ENCODE peak calls at places on chromosome 7, in eight cellular contexts. P is iPS DF 6.9; S is pancreas; X is PC-9; U is kidney; O is CD8-positive, alpha-beta memory T cell; C is psoas muscle; M is lower lobe of right lung. K is an unnamed sample. For H3K4me1, the result is how much of the 10 kb centered on the place peaks cover.

GRCh38 chr7:117827861-117828260 is 45.4 kb downstream of the CTTNBP2 start:
- DNase-seq in P (no peak), S (no peak), X (peak), U (no peak), O (no peak), C (no peak), M (no peak), K (no peak)

GRCh38 chr7:30914611-30915601 is 3.3 kb downstream of the AQP1 start:
- DNase-seq in P (no peak), S (peak), X (peak), U (no peak), O (no peak), C (peak), M (peak), K (peak)

GRCh38 chr7:94391716-94392390 is 2.8 kb upstream of the COL1A2 start:
- DNase-seq in P (no peak), S (no peak), X (no peak), U (peak), O (no peak), C (no peak), M (no peak), K (peak)

GRCh38 chr7:77855371-77856083 is 57.0 kb downstream of the PHTF2 start:
- DNase-seq in P (no peak), S (peak), X (no peak), U (no peak), O (no peak), C (peak), M (no peak), K (peak)

GRCh38 chr7:16502303-16502702 is 24.3 kb upstream of the LRRC72 start:
- DNase-seq in P (no peak), S (no peak), X (no peak), U (no peak), O (no peak), C (no peak), M (no peak), K (no peak)

GRCh38 chr7:952548-953441 is 1.7 kb downstream of the ADAP1 start:
- DNase-seq in P (no peak), S (peak), X (no peak), U (peak), O (no peak), C (peak), M (peak), K (no peak)

GRCh38 chr7:106611911-106612310 is 49.0 kb downstream of the CCDC71L start:
- DNase-seq in P (no peak), S (no peak), X (no peak), U (no peak), O (no peak), C (no peak), M (no peak), K (no peak)

GRCh38 chr7:3063016-3063753 is 19.5 kb upstream of the CARD11 start:
- DNase-seq in P (no peak), S (no peak), X (no peak), U (no peak), O (peak), C (no peak), M (no peak), K (no peak)

GRCh38 chr7:81014266-81014665 is 95.4 kb upstream of the SEMA3C start:
- DNase-seq in P (no peak), S (no peak), X (no peak), U (no peak), O (no peak), C (no peak), M (no peak), K (no peak)

GRCh38 chr7:97116308-97116707 is 1.2 kb upstream of the SDHAF3 start:
- DNase-seq in P (no peak), S (no peak), X (no peak), U (no peak), O (no peak), C (no peak), M (no peak), K (no peak)

GRCh38 chr7:55366461-55367138 is 1.5 kb downstream of the LANCL2 start:
- DNase-seq in P (no peak), S (no peak), X (no peak), U (no peak), O (no peak), C (no peak), M (no peak), K (no peak)

GRCh38 chr7:159103382-159104187 is 41.1 kb downstream of the VIPR2 start:
- DNase-seq in P (no peak), S (no peak), X (no peak), U (no peak), O (no peak), C (peak), M (peak), K (peak)

GRCh38 chr7:67137464-67137863 is 140.8 kb downstream of the TYW1 start:
- DNase-seq in P (no peak), S (no peak), X (no peak), U (no peak), O (no peak), C (no peak), M (no peak), K (no peak)

GRCh38 chr7:121137580-121137979 is 149.1 kb downstream of the CPED1 start:
- DNase-seq in P (no peak), S (no peak), X (no peak), U (no peak), O (no peak), C (no peak), M (no peak), K (no peak)

GRCh38 chr7:141466151-141466904 is 84.9 kb upstream of the AGK start:
- DNase-seq in P (no peak), S (no peak), X (no peak), U (no peak), O (no peak), C (no peak), M (no peak), K (no peak)

GRCh38 chr7:3673524-3673923 is 372.5 kb downstream of the SDK1 start:
- DNase-seq in P (peak), S (peak), X (no peak), U (no peak), O (peak), C (no peak), M (peak), K (peak)

GRCh38 chr7:26101471-26102151 is 50.4 kb upstream of the NFE2L3 start:
- DNase-seq in P (no peak), S (no peak), X (peak), U (no peak), O (no peak), C (peak), M (no peak), K (peak)

GRCh38 chr7:1854521-1855395 is 184.7 kb downstream of the ELFN1 start:
- DNase-seq in P (no peak), S (peak), X (no peak), U (peak), O (no peak), C (peak), M (peak), K (peak)

GRCh38 chr7:41955475-41956243 is 252.8 kb upstream of the INHBA start:
- DNase-seq in P (no peak), S (peak), X (peak), U (peak), O (no peak), C (peak), M (peak), K (peak)

GRCh38 chr7:8064828-8065227 is 96.2 kb downstream of the GLCCI1 start:
- DNase-seq in P (no peak), S (no peak), X (no peak), U (no peak), O (no peak), C (no peak), M (no peak), K (no peak)

GRCh38 chr7:134016223-134016941 is 110.8 kb upstream of the LRGUK start:
- DNase-seq in P (peak), S (no peak), X (no peak), U (no peak), O (no peak), C (no peak), M (no peak), K (peak)

GRCh38 chr7:48304641-48305040 is 133.4 kb downstream of the ABCA13 start:
- DNase-seq in P (no peak), S (no peak), X (no peak), U (no peak), O (no peak), C (no peak), M (no peak), K (no peak)

GRCh38 chr7:39749177-39749576 is 125.8 kb downstream of the RALA start:
- DNase-seq in P (no peak), S (no peak), X (no peak), U (no peak), O (no peak), C (no peak), M (no peak), K (no peak)

GRCh38 chr7:2016021-2016631 is 216.6 kb downstream of the MAD1L1 start:
- DNase-seq in P (no peak), S (peak), X (no peak), U (peak), O (no peak), C (peak), M (peak), K (peak)

GRCh38 chr7:88102686-88103085 is 117.2 kb downstream of the SRI start:
- DNase-seq in P (no peak), S (no peak), X (no peak), U (no peak), O (no peak), C (no peak), M (no peak), K (no peak)

GRCh38 chr7:131011437-131011752 is 277.4 kb upstream of the KLF14 start:
- DNase-seq in P (no peak), S (no peak), X (no peak), U (peak), O (no peak), C (peak), M (peak), K (peak)

GRCh38 chr7:129238546-129238945 is 13.7 kb downstream of the AHCYL2 start:
- DNase-seq in P (no peak), S (no peak), X (no peak), U (no peak), O (no peak), C (peak), M (no peak), K (no peak)

GRCh38 chr7:107914834-107915233 is 23.9 kb downstream of the DLD start:
- DNase-seq in P (no peak), S (no peak), X (no peak), U (no peak), O (no peak), C (no peak), M (no peak), K (no peak)

GRCh38 chr7:98125758-98126157 is 19.1 kb downstream of the LMTK2 start:
- DNase-seq in P (no peak), S (no peak), X (no peak), U (no peak), O (no peak), C (no peak), M (no peak), K (no peak)

GRCh38 chr7:157896774-157897555 is 560.2 kb downstream of the DNAJB6 start:
- DNase-seq in P (no peak), S (no peak), X (no peak), U (peak), O (no peak), C (no peak), M (no peak), K (no peak)

GRCh38 chr7:82428186-82428961 is 15.2 kb downstream of the CACNA2D1 start:
- DNase-seq in P (no peak), S (no peak), X (no peak), U (no peak), O (no peak), C (no peak), M (no peak), K (no peak)

GRCh38 chr7:68684246-68684850 is 913.9 kb upstream of the AUTS2 start:
- DNase-seq in P (no peak), S (no peak), X (no peak), U (no peak), O (no peak), C (no peak), M (no peak), K (no peak)

GRCh38 chr7:15820319-15820718 is 133.8 kb upstream of the MEOX2 start:
- DNase-seq in P (no peak), S (no peak), X (no peak), U (no peak), O (no peak), C (no peak), M (no peak), K (no peak)

DNA sequence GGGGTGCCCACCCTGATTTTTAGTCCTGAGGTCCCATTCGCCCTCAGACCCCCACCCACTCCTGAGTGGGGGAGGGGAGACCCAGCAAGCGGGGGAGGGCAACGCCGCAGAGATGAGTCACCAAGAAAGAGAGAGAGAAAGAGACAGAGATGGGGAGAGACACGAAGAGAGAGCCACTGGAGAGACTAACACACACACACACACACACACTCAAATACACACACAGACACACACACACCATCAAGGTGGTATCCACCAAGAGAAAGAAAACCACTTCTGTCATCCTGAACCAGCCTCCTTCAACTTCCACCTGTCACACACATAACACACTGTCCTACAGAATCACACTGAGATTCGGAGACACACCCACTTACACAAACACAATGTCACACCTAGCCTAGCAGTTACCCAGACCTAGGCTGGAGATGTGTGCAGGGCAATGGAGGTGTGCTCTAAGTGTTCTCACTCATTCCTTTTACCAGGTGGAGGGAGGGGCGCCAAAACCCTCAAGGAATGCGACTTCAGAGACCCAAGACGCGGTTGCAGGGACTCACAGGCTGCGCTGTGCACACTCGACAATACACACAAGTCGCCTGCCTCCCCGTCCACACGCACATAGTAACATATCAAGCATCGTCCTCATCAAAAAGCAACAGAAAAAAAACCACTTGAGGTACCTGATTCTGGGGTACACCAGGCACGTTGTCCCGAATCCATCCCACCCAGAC is 3.9 kb upstream of the VGF start:
- DNase-seq in P (no peak), S (no peak), X (no peak), U (no peak), O (no peak), C (no peak), M (no peak), K (no peak)
- H3K4me1 ChIP-seq in P (under half), S (under half), X (under half), U (under half), O (half or more), C (under half), M (half or more), K (under half)

GRCh38 chr7:150435390-150436073 is 14.9 kb upstream of the GIMAP8 start:
- DNase-seq in P (no peak), S (no peak), X (no peak), U (no peak), O (no peak), C (no peak), M (no peak), K (no peak)

GRCh38 chr7:150434240-150434639 is 16.2 kb upstream of the GIMAP8 start:
- DNase-seq in P (no peak), S (no peak), X (no peak), U (no peak), O (no peak), C (no peak), M (no peak), K (no peak)

GRCh38 chr7:150432915-150433892 is 17.2 kb upstream of the GIMAP8 start:
- DNase-seq in P (no peak), S (no peak), X (no peak), U (no peak), O (no peak), C (no peak), M (no peak), K (no peak)

GRCh38 chr7:150431839-150432658 is 18.4 kb upstream of the GIMAP8 start:
- DNase-seq in P (no peak), S (no peak), X (no peak), U (no peak), O (no peak), C (no peak), M (no peak), K (no peak)

DNA sequence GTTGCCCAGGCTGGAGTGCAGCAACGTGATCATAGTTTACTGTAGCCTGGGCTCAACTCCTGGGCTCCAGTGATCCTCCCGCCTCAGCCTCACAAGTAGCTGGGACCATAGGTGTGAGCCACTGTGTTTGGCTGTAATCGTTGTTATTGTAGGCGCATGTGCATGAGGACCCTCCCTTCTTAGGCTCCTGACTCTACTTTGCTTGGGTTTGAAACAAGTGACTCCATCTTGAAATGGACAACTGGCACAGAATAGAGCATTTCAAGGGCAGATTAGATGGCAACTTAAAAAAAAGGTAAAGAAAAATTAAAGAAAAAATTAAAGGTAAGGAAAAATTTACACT is 15.4 kb upstream of the GIMAP8 start:
- DNase-seq in P (no peak), S (no peak), X (no peak), U (no peak), O (no peak), C (no peak), M (no peak), K (no peak)
- H3K27ac ChIP-seq in P (no peak), S (no peak), X (no peak), U (no peak), O (no peak), C (no peak), M (no peak), K (no peak)

GRCh38 chr7:5695709-5696345 is 85.6 kb downstream of the RNF216 start:
- DNase-seq in P (no peak), S (no peak), X (no peak), U (peak), O (no peak), C (peak), M (no peak), K (peak)
- H3K4me3 ChIP-seq in P (no peak), S (no peak), X (no peak), U (no peak), O (peak), C (no peak), M (peak), K (peak)

GRCh38 chr7:44052771-44053365 is 8.4 kb downstream of the DBNL start:
- DNase-seq in P (no peak), S (no peak), X (peak), U (peak), O (no peak), C (peak), M (no peak), K (no peak)

GRCh38 chr7:44050121-44050914 is 5.8 kb downstream of the DBNL start:
- DNase-seq in P (no peak), S (no peak), X (peak), U (peak), O (no peak), C (peak), M (no peak), K (peak)

GRCh38 chr7:44048031-44048795 is 3.7 kb downstream of the DBNL start:
- DNase-seq in P (no peak), S (no peak), X (peak), U (no peak), O (no peak), C (peak), M (no peak), K (no peak)

GRCh38 chr7:44051611-44052220 is 7.2 kb downstream of the DBNL start:
- DNase-seq in P (no peak), S (no peak), X (peak), U (no peak), O (no peak), C (peak), M (no peak), K (peak)

GRCh38 chr7:44050915-44051560 is 6.5 kb downstream of the DBNL start:
- DNase-seq in P (no peak), S (no peak), X (peak), U (no peak), O (no peak), C (peak), M (no peak), K (peak)
- H3K4me1 ChIP-seq in P (under half), S (under half), X (under half), U (under half), O (half or more), C (under half), M (under half), K (under half)

GRCh38 chr7:28070311-28071055 is 110.1 kb downstream of the JAZF1 start:
- DNase-seq in P (no peak), S (no peak), X (no peak), U (no peak), O (no peak), C (no peak), M (no peak), K (no peak)
- H3K27ac ChIP-seq in P (no peak), S (no peak), X (no peak), U (no peak), O (no peak), C (peak), M (no peak), K (no peak)

GRCh38 chr7:139032473-139032872 is 3.4 kb downstream of the ZC3HAV1L start:
- DNase-seq in P (no peak), S (no peak), X (no peak), U (no peak), O (no peak), C (no peak), M (no peak), K (no peak)

GRCh38 chr7:139034336-139034735 is 1.5 kb downstream of the ZC3HAV1L start:
- DNase-seq in P (no peak), S (no peak), X (peak), U (no peak), O (no peak), C (no peak), M (no peak), K (no peak)

GRCh38 chr7:139034855-139035587 is 821 bp downstream of the ZC3HAV1L start:
- DNase-seq in P (no peak), S (peak), X (no peak), U (no peak), O (no peak), C (no peak), M (no peak), K (peak)

GRCh38 chr7:139035588-139036353 is at the start of gene ZC3HAV1L:
- DNase-seq in P (no peak), S (peak), X (peak), U (peak), O (peak), C (peak), M (peak), K (peak)

GRCh38 chr7:139033346-139034114 is 2.3 kb downstream of the ZC3HAV1L start:
- DNase-seq in P (no peak), S (no peak), X (no peak), U (no peak), O (no peak), C (no peak), M (no peak), K (no peak)
- H3K4me3 ChIP-seq in P (no peak), S (no peak), X (peak), U (no peak), O (no peak), C (no peak), M (no peak), K (no peak)